ENCODE peak calls at places on chromosomes 13 and 19, in nine cellular contexts. One of them, this sample, is unnamed.
A peak's percentile ranks its signal among the peaks of the same experiment; 100 is the strongest.

GRCh38 chr13:37306778-37307544 is 201.5 kb upstream of the CSNK1A1L start:
- DNase-seq in mammary epithelial cell: peak; percentile 94
- DNase-seq in NT2/D1: no peak
- DNase-seq in SK-N-SH: no peak
- DNase-seq in fibroblast of lung: peak; percentile 99
- DNase-seq in IMR-90: peak; percentile 98
- DNase-seq in endodermal cell: no peak
- DNase-seq in PC-3: peak; percentile 88
- DNase-seq in H9: no peak
- DNase-seq in this sample: no peak

GRCh38 chr19:23521471-23521870 is 126.2 kb upstream of the ZNF91 start:
- DNase-seq in NT2/D1: no peak
- DNase-seq in SK-N-SH: no peak
- DNase-seq in PC-3: no peak
- DNase-seq in H9: no peak
- DNase-seq in fibroblast of lung: no peak
- DNase-seq in endodermal cell: no peak
- DNase-seq in IMR-90: no peak
- DNase-seq in mammary epithelial cell: peak; percentile 64
- DNase-seq in this sample: no peak

GRCh38 chr19:29967623-29968022 is 25.6 kb downstream of the URI1 start:
- DNase-seq in mammary epithelial cell: no peak
- DNase-seq in endodermal cell: no peak
- DNase-seq in NT2/D1: no peak
- DNase-seq in PC-3: no peak
- DNase-seq in H9: no peak
- DNase-seq in IMR-90: peak; percentile 37
- DNase-seq in SK-N-SH: no peak
- DNase-seq in fibroblast of lung: peak; percentile 49
- DNase-seq in this sample: no peak

GRCh38 chr13:36395280-36395679 is 37.0 kb upstream of the CCNA1 start:
- DNase-seq in SK-N-SH: peak; percentile 11
- DNase-seq in NT2/D1: no peak
- DNase-seq in PC-3: peak; percentile 44
- DNase-seq in H9: no peak
- DNase-seq in endodermal cell: no peak
- DNase-seq in mammary epithelial cell: peak; percentile 20
- DNase-seq in fibroblast of lung: peak; percentile 68
- DNase-seq in IMR-90: peak; percentile 66
- DNase-seq in this sample: peak; percentile 17

GRCh38 chr19:29640231-29640630 is 25.0 kb upstream of the PLEKHF1 start:
- DNase-seq in fibroblast of lung: no peak
- DNase-seq in H9: no peak
- DNase-seq in SK-N-SH: no peak
- DNase-seq in IMR-90: no peak
- DNase-seq in PC-3: no peak
- DNase-seq in mammary epithelial cell: no peak
- DNase-seq in endodermal cell: no peak
- DNase-seq in NT2/D1: no peak
- DNase-seq in this sample: no peak

GRCh38 chr13:109233293-109233692 is 553.1 kb downstream of the IRS2 start:
- DNase-seq in SK-N-SH: no peak
- DNase-seq in NT2/D1: no peak
- DNase-seq in H9: no peak
- DNase-seq in IMR-90: peak; percentile 22
- DNase-seq in fibroblast of lung: peak; percentile 39
- DNase-seq in mammary epithelial cell: peak; percentile 45
- DNase-seq in PC-3: no peak
- DNase-seq in endodermal cell: no peak
- DNase-seq in this sample: no peak

GRCh38 chr13:98890186-98890585 is 87.7 kb downstream of the DOCK9 start:
- DNase-seq in NT2/D1: no peak
- DNase-seq in H9: no peak
- DNase-seq in IMR-90: peak; percentile 74
- DNase-seq in fibroblast of lung: peak; percentile 96
- DNase-seq in SK-N-SH: no peak
- DNase-seq in mammary epithelial cell: peak; percentile 86
- DNase-seq in endodermal cell: no peak
- DNase-seq in PC-3: peak; percentile 90
- DNase-seq in this sample: no peak

GRCh38 chr19:48989701-48990291 is 3.3 kb downstream of the GYS1 start:
- DNase-seq in SK-N-SH: no peak
- DNase-seq in fibroblast of lung: no peak
- DNase-seq in IMR-90: no peak
- DNase-seq in H9: no peak
- DNase-seq in NT2/D1: no peak
- DNase-seq in mammary epithelial cell: no peak
- DNase-seq in PC-3: no peak
- DNase-seq in endodermal cell: no peak
- DNase-seq in this sample: no peak

GRCh38 chr19:11168568-11168967 is 13.0 kb upstream of the SPC24 start:
- DNase-seq in fibroblast of lung: peak; percentile 95
- DNase-seq in mammary epithelial cell: peak; percentile 97
- DNase-seq in H9: no peak
- DNase-seq in PC-3: peak; percentile 99
- DNase-seq in IMR-90: peak; percentile 97
- DNase-seq in endodermal cell: no peak
- DNase-seq in SK-N-SH: no peak
- DNase-seq in NT2/D1: no peak
- DNase-seq in this sample: no peak

GRCh38 chr13:111388851-111389500 is 68.5 kb downstream of the TEX29 start:
- DNase-seq in endodermal cell: peak; percentile 36
- DNase-seq in mammary epithelial cell: no peak
- DNase-seq in NT2/D1: no peak
- DNase-seq in H9: no peak
- DNase-seq in SK-N-SH: no peak
- DNase-seq in PC-3: no peak
- DNase-seq in IMR-90: no peak
- DNase-seq in fibroblast of lung: no peak
- DNase-seq in this sample: no peak

DNA sequence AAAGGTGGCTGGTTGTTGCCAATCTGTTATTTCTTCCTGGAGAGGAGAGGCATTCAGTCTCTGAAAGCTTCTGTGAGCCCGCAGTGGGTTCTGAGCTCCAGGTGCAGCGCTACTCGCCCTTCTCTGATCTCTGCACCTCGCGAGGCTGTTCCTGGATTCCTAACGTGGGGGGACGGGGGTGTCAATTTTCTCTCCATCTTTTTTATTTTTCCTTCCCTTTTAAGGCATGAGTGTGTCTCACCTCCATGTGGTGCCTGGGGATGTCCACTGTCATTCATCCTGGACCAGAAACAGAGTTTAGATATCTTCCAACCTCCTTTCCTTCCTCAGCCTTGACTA is 626 bp downstream of the ZNF233 start:
- DNase-seq in mammary epithelial cell: no peak
- DNase-seq in fibroblast of lung: no peak
- DNase-seq in H9: no peak
- DNase-seq in SK-N-SH: peak; percentile 21
- DNase-seq in endodermal cell: peak; percentile 48
- DNase-seq in IMR-90: no peak
- DNase-seq in PC-3: no peak
- DNase-seq in NT2/D1: no peak
- DNase-seq in this sample: peak; percentile 19
- H3K9ac ChIP-seq in mammary epithelial cell: no peak overlapping the region
- H3K9ac ChIP-seq in fibroblast of lung: no peak overlapping the region
- H3K9ac ChIP-seq in H9: peak overlapping the region; percentile 36
- H3K9ac ChIP-seq in SK-N-SH: no peak overlapping the region
- H3K9ac ChIP-seq in endodermal cell: no peak overlapping the region
- H3K9ac ChIP-seq in IMR-90: no peak overlapping the region
- H3K9ac ChIP-seq in PC-3: peak overlapping the region; percentile 41
- H3K9ac ChIP-seq in NT2/D1: peak overlapping the region; percentile 57
- H3K9ac ChIP-seq in this sample: peak overlapping the region; percentile 31

DNA sequence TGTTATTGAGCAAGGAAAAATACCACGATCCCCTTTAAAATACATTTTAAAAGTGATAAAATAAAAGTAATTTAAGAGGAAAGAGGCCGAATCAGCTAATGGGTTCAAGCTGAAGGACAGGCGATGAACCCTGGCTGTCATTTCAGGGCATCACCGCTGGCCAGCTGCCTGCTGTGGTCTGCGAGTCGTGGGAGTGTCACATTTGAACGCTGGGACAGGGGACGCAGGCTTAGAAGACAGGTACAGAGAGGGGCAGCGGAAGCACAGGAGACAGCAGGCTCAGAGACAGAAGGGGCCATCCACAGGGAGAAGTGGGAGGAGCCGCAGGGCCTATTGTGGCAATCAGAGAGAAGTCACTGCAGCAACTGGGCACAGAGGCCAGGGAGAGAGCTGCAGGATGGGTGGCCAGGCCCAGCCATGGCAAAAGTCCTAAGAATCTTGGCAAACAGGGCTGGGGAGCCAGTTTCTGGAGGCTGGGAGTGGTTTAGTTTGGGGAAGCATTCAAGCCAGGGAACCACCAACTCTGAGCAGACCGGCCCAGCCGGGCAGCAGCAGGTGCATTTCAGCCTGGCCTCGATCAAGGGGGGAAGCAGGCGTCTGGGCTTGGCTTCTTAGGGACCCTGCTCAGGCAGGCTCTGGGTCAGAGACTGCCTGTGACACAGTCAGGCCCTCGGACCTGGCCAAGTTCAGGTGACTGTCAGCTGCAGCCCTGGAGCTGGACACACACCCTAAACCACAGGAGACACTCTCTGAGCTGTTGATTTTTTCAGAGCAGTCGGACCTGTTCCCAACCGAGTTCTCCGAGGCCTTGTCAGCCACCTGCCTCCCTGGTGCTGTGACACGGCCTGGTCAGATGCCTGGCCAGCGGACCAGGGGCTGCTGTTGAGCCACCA is 11.9 kb downstream of the SH3GL1 start:
- DNase-seq in fibroblast of lung: no peak
- DNase-seq in NT2/D1: no peak
- DNase-seq in PC-3: peak; percentile 52
- DNase-seq in H9: no peak
- DNase-seq in endodermal cell: no peak
- DNase-seq in SK-N-SH: no peak
- DNase-seq in IMR-90: no peak
- DNase-seq in mammary epithelial cell: peak; percentile 18
- DNase-seq in this sample: no peak
- H3K4me1 ChIP-seq in fibroblast of lung: peaks cover 27% of the 10 kb centered on the region
- H3K4me1 ChIP-seq in NT2/D1: peaks cover 36% of the 10 kb centered on the region
- H3K4me1 ChIP-seq in PC-3: peaks cover 16% of the 10 kb centered on the region
- H3K4me1 ChIP-seq in H9: no peaks in the 10 kb centered on the region
- H3K4me1 ChIP-seq in endodermal cell: peaks cover 20% of the 10 kb centered on the region
- H3K4me1 ChIP-seq in SK-N-SH: peaks cover 20% of the 10 kb centered on the region
- H3K4me1 ChIP-seq in IMR-90: peaks cover 46% of the 10 kb centered on the region
- H3K4me1 ChIP-seq in mammary epithelial cell: peaks cover 43% of the 10 kb centered on the region
- H3K4me1 ChIP-seq in this sample: no peaks in the 10 kb centered on the region

GRCh38 chr13:83024955-83025594 is 857.2 kb downstream of the SLITRK1 start:
- DNase-seq in NT2/D1: no peak
- DNase-seq in IMR-90: peak; percentile 23
- DNase-seq in endodermal cell: peak; percentile 48
- DNase-seq in SK-N-SH: no peak
- DNase-seq in mammary epithelial cell: no peak
- DNase-seq in fibroblast of lung: peak; percentile 0
- DNase-seq in H9: no peak
- DNase-seq in PC-3: no peak
- DNase-seq in this sample: no peak
- H3K9ac ChIP-seq in NT2/D1: no peak overlapping the region
- H3K9ac ChIP-seq in IMR-90: no peak overlapping the region
- H3K9ac ChIP-seq in endodermal cell: no peak overlapping the region
- H3K9ac ChIP-seq in SK-N-SH: no peak overlapping the region
- H3K9ac ChIP-seq in mammary epithelial cell: no peak overlapping the region
- H3K9ac ChIP-seq in fibroblast of lung: no peak overlapping the region
- H3K9ac ChIP-seq in H9: no peak overlapping the region
- H3K9ac ChIP-seq in PC-3: no peak overlapping the region
- H3K9ac ChIP-seq in this sample: no peak overlapping the region

GRCh38 chr19:4974855-4975469 is 6.0 kb downstream of the KDM4B start:
- DNase-seq in mammary epithelial cell: no peak
- DNase-seq in PC-3: no peak
- DNase-seq in IMR-90: no peak
- DNase-seq in SK-N-SH: no peak
- DNase-seq in fibroblast of lung: no peak
- DNase-seq in NT2/D1: no peak
- DNase-seq in endodermal cell: no peak
- DNase-seq in H9: no peak
- DNase-seq in this sample: no peak

GRCh38 chr19:4971816-4972495 is 3.0 kb downstream of the KDM4B start:
- DNase-seq in H9: no peak
- DNase-seq in SK-N-SH: peak; percentile 34
- DNase-seq in endodermal cell: no peak
- DNase-seq in PC-3: no peak
- DNase-seq in mammary epithelial cell: no peak
- DNase-seq in fibroblast of lung: no peak
- DNase-seq in NT2/D1: no peak
- DNase-seq in IMR-90: no peak
- DNase-seq in this sample: no peak

GRCh38 chr19:4970558-4971423 is 1.9 kb downstream of the KDM4B start:
- DNase-seq in PC-3: peak; percentile 49
- DNase-seq in NT2/D1: no peak
- DNase-seq in fibroblast of lung: no peak
- DNase-seq in mammary epithelial cell: peak; percentile 44
- DNase-seq in endodermal cell: peak; percentile 84
- DNase-seq in IMR-90: no peak
- DNase-seq in SK-N-SH: peak; percentile 64
- DNase-seq in H9: no peak
- DNase-seq in this sample: peak; percentile 34

GRCh38 chr19:4971424-4971793 is 2.5 kb downstream of the KDM4B start:
- DNase-seq in mammary epithelial cell: peak; percentile 56
- DNase-seq in H9: peak; percentile 84
- DNase-seq in IMR-90: no peak
- DNase-seq in SK-N-SH: peak; percentile 61
- DNase-seq in endodermal cell: peak; percentile 89
- DNase-seq in PC-3: peak; percentile 60
- DNase-seq in NT2/D1: no peak
- DNase-seq in fibroblast of lung: no peak
- DNase-seq in this sample: peak; percentile 67

DNA sequence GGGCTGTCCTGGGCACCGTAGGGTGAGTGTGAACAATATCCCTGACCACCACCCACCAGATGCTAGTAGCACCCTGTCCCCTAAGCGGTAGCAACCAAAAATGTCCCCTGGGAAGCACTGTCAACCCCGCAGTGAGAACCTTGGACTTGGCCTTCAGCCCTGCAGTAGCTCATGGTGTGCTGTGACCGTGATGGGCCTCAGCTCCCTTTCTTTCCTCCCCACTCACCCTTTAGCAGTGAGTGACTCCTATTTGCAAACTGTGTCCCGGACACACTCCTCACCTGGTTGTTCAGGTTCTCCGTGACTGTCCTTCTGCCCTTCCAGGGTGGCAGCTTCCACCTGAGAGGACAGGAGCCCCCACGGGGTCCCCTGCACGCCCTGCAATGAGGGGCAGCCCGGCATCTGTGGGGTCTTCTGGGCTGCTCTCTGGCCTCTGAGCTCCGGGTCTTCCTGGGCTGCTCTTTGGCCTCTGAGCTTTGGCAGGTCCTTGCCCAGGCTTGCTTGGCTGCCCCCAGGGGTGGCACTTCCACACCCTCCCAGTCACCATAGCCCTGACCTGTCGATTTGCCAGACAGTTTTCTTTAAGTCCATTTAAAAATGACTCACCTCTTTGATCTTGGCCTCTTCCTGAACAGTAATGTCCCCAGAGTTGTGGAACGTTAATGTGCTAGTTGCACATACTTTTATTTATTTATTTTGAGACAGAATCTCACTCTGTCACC is 3.8 kb downstream of the KDM4B start:
- DNase-seq in IMR-90: peak; percentile 69
- DNase-seq in mammary epithelial cell: peak; percentile 50
- DNase-seq in endodermal cell: no peak
- DNase-seq in PC-3: peak; percentile 91
- DNase-seq in SK-N-SH: peak; percentile 10
- DNase-seq in NT2/D1: no peak
- DNase-seq in H9: no peak
- DNase-seq in fibroblast of lung: peak; percentile 62
- DNase-seq in this sample: no peak
- H3K4me1 ChIP-seq in IMR-90: peaks cover 36% of the 10 kb centered on the region
- H3K4me1 ChIP-seq in mammary epithelial cell: peaks cover 49% of the 10 kb centered on the region
- H3K4me1 ChIP-seq in endodermal cell: no peaks in the 10 kb centered on the region
- H3K4me1 ChIP-seq in PC-3: peaks cover 55% of the 10 kb centered on the region
- H3K4me1 ChIP-seq in SK-N-SH: peaks cover 45% of the 10 kb centered on the region
- H3K4me1 ChIP-seq in NT2/D1: peaks cover 37% of the 10 kb centered on the region
- H3K4me1 ChIP-seq in H9: no peaks in the 10 kb centered on the region
- H3K4me1 ChIP-seq in fibroblast of lung: peaks cover 36% of the 10 kb centered on the region
- H3K4me1 ChIP-seq in this sample: peaks cover 4% of the 10 kb centered on the region

This sample was measured in MM.1S.